ENCODE peak calls at places on chromosomes 4 and X, in four cellular contexts. One of them, this sample, is unnamed. For H3K9me3, the result is how much of the 10 kb centered on the place peaks cover.

GRCh38 chr4:87985097-87985886 is 9.8 kb downstream of the SPP1 start:
- DNase-seq in A549: peak
- DNase-seq in GM12878: no peak
- DNase-seq in K562: no peak
- DNase-seq in this sample: peak

GRCh38 chr4:37891221-37892159 is 606 bp downstream of the TBC1D1 start:
- DNase-seq in A549: no peak
- DNase-seq in GM12878: peak
- DNase-seq in K562: no peak
- DNase-seq in this sample: no peak

GRCh38 chr4:41661447-41662076 is 87.0 kb downstream of the PHOX2B start:
- DNase-seq in A549: peak
- DNase-seq in GM12878: no peak
- DNase-seq in K562: peak
- DNase-seq in this sample: peak

GRCh38 chr4:11720292-11720691 is 291.6 kb upstream of the HS3ST1 start:
- DNase-seq in A549: peak
- DNase-seq in GM12878: no peak
- DNase-seq in K562: no peak
- DNase-seq in this sample: no peak

GRCh38 chrX:123169247-123169901 is 14.7 kb upstream of the GRIA3 start:
- DNase-seq in A549: peak
- DNase-seq in GM12878: no peak
- DNase-seq in K562: no peak
- DNase-seq in this sample: peak

GRCh38 chr4:5082381-5082780 is 31.1 kb downstream of the STK32B start:
- DNase-seq in A549: no peak
- DNase-seq in GM12878: no peak
- DNase-seq in K562: no peak
- DNase-seq in this sample: no peak

GRCh38 chrX:46117234-46117633 is 428.0 kb downstream of the ZNF674 start:
- DNase-seq in A549: no peak
- DNase-seq in GM12878: no peak
- DNase-seq in K562: no peak
- DNase-seq in this sample: no peak

GRCh38 chr4:173531085-173531965 is 1.3 kb upstream of the HAND2 start:
- DNase-seq in A549: no peak
- DNase-seq in GM12878: no peak
- DNase-seq in K562: no peak
- DNase-seq in this sample: no peak

GRCh38 chrX:103376979-103377324 is 614 bp downstream of the BEX3 start:
- DNase-seq in A549: peak
- DNase-seq in GM12878: no peak
- DNase-seq in K562: no peak
- DNase-seq in this sample: no peak

GRCh38 chrX:119399772-119400101 is 601 bp downstream of the SLC25A43 start:
- DNase-seq in A549: no peak
- DNase-seq in GM12878: no peak
- DNase-seq in K562: no peak
- DNase-seq in this sample: no peak

GRCh38 chr4:59222231-59222630 is 1977.9 kb upstream of the ADGRL3 start:
- DNase-seq in A549: no peak
- DNase-seq in GM12878: no peak
- DNase-seq in K562: no peak
- DNase-seq in this sample: no peak

GRCh38 chr4:110622841-110623709 is at the start of gene PITX2:
- DNase-seq in A549: no peak
- DNase-seq in GM12878: no peak
- DNase-seq in K562: no peak
- DNase-seq in this sample: no peak

GRCh38 chrX:44871114-44871645 is 1.8 kb upstream of the KDM6A start:
- DNase-seq in A549: no peak
- DNase-seq in GM12878: no peak
- DNase-seq in K562: peak
- DNase-seq in this sample: no peak

GRCh38 chrX:10048076-10048475 is 80.9 kb downstream of the CLDN34 start:
- DNase-seq in A549: no peak
- DNase-seq in GM12878: no peak
- DNase-seq in K562: no peak
- DNase-seq in this sample: no peak

GRCh38 chr4:124711469-124712416 is 789 bp downstream of the ANKRD50 start:
- DNase-seq in A549: peak
- DNase-seq in GM12878: no peak
- DNase-seq in K562: peak
- DNase-seq in this sample: peak

GRCh38 chrX:41192880-41193279 is 107.6 kb downstream of the USP9X start:
- DNase-seq in A549: no peak
- DNase-seq in GM12878: no peak
- DNase-seq in K562: no peak
- DNase-seq in this sample: no peak

GRCh38 chrX:120309873-120310730 is 1.2 kb downstream of the TMEM255A start:
- DNase-seq in A549: peak
- DNase-seq in GM12878: no peak
- DNase-seq in K562: no peak
- DNase-seq in this sample: no peak

GRCh38 chr4:184911310-184911709 is 85.5 kb upstream of the ACSL1 start:
- DNase-seq in A549: no peak
- DNase-seq in GM12878: no peak
- DNase-seq in K562: no peak
- DNase-seq in this sample: no peak

GRCh38 chr4:39083164-39083563 is 21.1 kb downstream of the KLHL5 start:
- DNase-seq in A549: no peak
- DNase-seq in GM12878: no peak
- DNase-seq in K562: no peak
- DNase-seq in this sample: no peak

GRCh38 chrX:122579521-122579920 is 604.6 kb upstream of the GRIA3 start:
- DNase-seq in A549: no peak
- DNase-seq in GM12878: no peak
- DNase-seq in K562: no peak
- DNase-seq in this sample: no peak

GRCh38 chr4:142435599-142436235 is 410.4 kb downstream of the INPP4B start:
- DNase-seq in A549: no peak
- DNase-seq in GM12878: no peak
- DNase-seq in K562: no peak
- DNase-seq in this sample: no peak

GRCh38 chrX:10619311-10620015 is 922 bp downstream of the MID1 start:
- DNase-seq in A549: no peak
- DNase-seq in GM12878: no peak
- DNase-seq in K562: no peak
- DNase-seq in this sample: no peak

GRCh38 chr4:159946983-159947645 is 844.2 kb downstream of the RAPGEF2 start:
- DNase-seq in A549: peak
- DNase-seq in GM12878: peak
- DNase-seq in K562: peak
- DNase-seq in this sample: peak

GRCh38 chr4:15132739-15133138 is 130.5 kb downstream of the CPEB2 start:
- DNase-seq in A549: no peak
- DNase-seq in GM12878: no peak
- DNase-seq in K562: no peak
- DNase-seq in this sample: no peak

GRCh38 chr4:152099555-152099954 is 338.7 kb upstream of the GATB start:
- DNase-seq in A549: no peak
- DNase-seq in GM12878: no peak
- DNase-seq in K562: no peak
- DNase-seq in this sample: no peak

GRCh38 chr4:184850431-184851199 is 24.8 kb upstream of the ACSL1 start:
- DNase-seq in A549: no peak
- DNase-seq in GM12878: no peak
- DNase-seq in K562: no peak
- DNase-seq in this sample: no peak

GRCh38 chrX:134470013-134470412 is 10.0 kb downstream of the HPRT1 start:
- DNase-seq in A549: no peak
- DNase-seq in GM12878: no peak
- DNase-seq in K562: no peak
- DNase-seq in this sample: no peak

GRCh38 chr4:169254546-169254983 is 16.2 kb downstream of the SH3RF1 start:
- DNase-seq in A549: peak
- DNase-seq in GM12878: no peak
- DNase-seq in K562: no peak
- DNase-seq in this sample: peak

GRCh38 chrX:154458116-154458953 is at the start of gene PLXNA3:
- DNase-seq in A549: no peak
- DNase-seq in GM12878: no peak
- DNase-seq in K562: peak
- DNase-seq in this sample: no peak

GRCh38 chr4:28009541-28009940 is 1148.9 kb downstream of the STIM2 start:
- DNase-seq in A549: no peak
- DNase-seq in GM12878: no peak
- DNase-seq in K562: no peak
- DNase-seq in this sample: no peak

GRCh38 chr4:90498175-90498574 is 371.0 kb downstream of the CCSER1 start:
- DNase-seq in A549: no peak
- DNase-seq in GM12878: no peak
- DNase-seq in K562: no peak
- DNase-seq in this sample: no peak

GRCh38 chr4:10184051-10184450 is 67.5 kb upstream of the WDR1 start:
- DNase-seq in A549: no peak
- DNase-seq in GM12878: no peak
- DNase-seq in K562: no peak
- DNase-seq in this sample: no peak

GRCh38 chr4:90349632-90350031 is 222.4 kb downstream of the CCSER1 start:
- DNase-seq in A549: no peak
- DNase-seq in GM12878: no peak
- DNase-seq in K562: no peak
- DNase-seq in this sample: no peak

GRCh38 chrX:93868289-93868985 is 194.4 kb downstream of the FAM133A start:
- DNase-seq in A549: no peak
- DNase-seq in GM12878: no peak
- DNase-seq in K562: no peak
- DNase-seq in this sample: no peak

GRCh38 chr4:4387531-4388311 is 819 bp downstream of the NSG1 start:
- DNase-seq in A549: no peak
- DNase-seq in GM12878: no peak
- DNase-seq in K562: no peak
- DNase-seq in this sample: no peak

GRCh38 chr4:17260395-17260907 is 251.4 kb downstream of the QDPR start:
- DNase-seq in A549: no peak
- DNase-seq in GM12878: no peak
- DNase-seq in K562: peak
- DNase-seq in this sample: no peak

GRCh38 chrX:119640621-119641020 is 34.4 kb upstream of the NKRF start:
- DNase-seq in A549: no peak
- DNase-seq in GM12878: no peak
- DNase-seq in K562: no peak
- DNase-seq in this sample: no peak

GRCh38 chrX:112078606-112079005 is 4.0 kb downstream of the TRPC5 start:
- DNase-seq in A549: no peak
- DNase-seq in GM12878: no peak
- DNase-seq in K562: no peak
- DNase-seq in this sample: no peak

GRCh38 chrX:109537324-109537665 is 651 bp downstream of the NXT2 start:
- DNase-seq in A549: peak
- DNase-seq in GM12878: no peak
- DNase-seq in K562: no peak
- DNase-seq in this sample: peak
- TF ChIP-seq JUNB in A549: no peak
- TF ChIP-seq JUNB in GM12878: no peak
- TF ChIP-seq JUNB in K562: no peak
- TF ChIP-seq JUNB in this sample: no peak

GRCh38 chrX:65997978-65998717 is 41.7 kb downstream of the VSIG4 start:
- DNase-seq in A549: no peak
- DNase-seq in GM12878: no peak
- DNase-seq in K562: peak
- DNase-seq in this sample: no peak

GRCh38 chrX:65990702-65991101 is 49.2 kb downstream of the VSIG4 start:
- DNase-seq in A549: no peak
- DNase-seq in GM12878: no peak
- DNase-seq in K562: peak
- DNase-seq in this sample: no peak

GRCh38 chrX:65993332-65993731 is 46.5 kb downstream of the VSIG4 start:
- DNase-seq in A549: no peak
- DNase-seq in GM12878: no peak
- DNase-seq in K562: no peak
- DNase-seq in this sample: no peak

GRCh38 chrX:65993915-65994460 is 45.9 kb downstream of the VSIG4 start:
- DNase-seq in A549: no peak
- DNase-seq in GM12878: no peak
- DNase-seq in K562: peak
- DNase-seq in this sample: no peak

GRCh38 chrX:65994519-65995501 is 45.1 kb downstream of the VSIG4 start:
- DNase-seq in A549: no peak
- DNase-seq in GM12878: no peak
- DNase-seq in K562: peak
- DNase-seq in this sample: no peak
- H3K9me3 ChIP-seq in A549: under half
- H3K9me3 ChIP-seq in GM12878: under half
- H3K9me3 ChIP-seq in K562: under half
- H3K9me3 ChIP-seq in this sample: under half

GRCh38 chr4:114879916-114880315 is 233.5 kb downstream of the NDST4 start:
- DNase-seq in A549: no peak
- DNase-seq in GM12878: no peak
- DNase-seq in K562: no peak
- DNase-seq in this sample: no peak
- TF ChIP-seq JUNB in A549: no peak
- TF ChIP-seq JUNB in GM12878: no peak
- TF ChIP-seq JUNB in K562: no peak
- TF ChIP-seq JUNB in this sample: no peak

DNA sequence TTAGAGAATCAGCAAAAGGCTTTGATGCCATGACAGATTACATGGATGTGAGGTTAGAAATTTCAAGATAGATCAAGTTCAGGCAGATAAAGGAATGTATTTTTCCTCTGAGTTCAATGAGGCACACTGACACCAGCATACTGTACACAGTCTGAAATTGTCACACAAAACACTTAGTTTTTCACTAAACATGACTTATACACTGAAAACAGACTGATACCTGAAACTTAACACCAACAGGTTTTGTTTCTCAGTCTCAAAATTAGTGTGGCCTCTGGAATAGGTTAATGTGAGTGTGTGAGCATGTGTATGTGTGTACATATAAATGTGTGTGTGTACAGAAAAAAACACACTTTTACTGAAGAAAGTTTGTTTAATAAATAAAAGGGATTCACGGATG is 129.9 kb upstream of the SLITRK2 start:
- DNase-seq in A549: no peak
- DNase-seq in GM12878: no peak
- DNase-seq in K562: no peak
- DNase-seq in this sample: no peak
- H3K9me3 ChIP-seq in A549: under half
- H3K9me3 ChIP-seq in GM12878: under half
- H3K9me3 ChIP-seq in K562: under half
- H3K9me3 ChIP-seq in this sample: under half

DNA sequence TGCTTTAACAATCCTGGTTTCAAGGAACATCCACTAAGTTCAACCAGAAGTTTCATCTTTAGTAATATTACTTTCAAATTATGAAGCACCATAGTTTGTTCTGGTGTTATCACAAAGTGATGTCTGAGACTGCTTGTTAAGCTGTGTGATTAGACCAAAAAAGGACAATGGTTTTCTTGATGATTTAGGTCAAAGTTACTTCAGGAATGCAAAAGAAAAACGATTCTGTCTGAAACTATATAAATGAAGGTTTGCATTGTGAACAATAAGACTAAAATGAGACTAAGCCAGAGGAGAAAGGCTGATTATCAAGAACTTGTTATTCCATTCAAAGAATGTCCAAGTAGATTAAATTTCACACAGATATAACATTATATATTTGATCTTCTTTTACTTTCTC is 122.4 kb upstream of the ETNPPL start:
- DNase-seq in A549: no peak
- DNase-seq in GM12878: no peak
- DNase-seq in K562: no peak
- DNase-seq in this sample: no peak
- TF ChIP-seq JUNB in A549: no peak
- TF ChIP-seq JUNB in GM12878: no peak
- TF ChIP-seq JUNB in K562: no peak
- TF ChIP-seq JUNB in this sample: no peak